ENCODE peak calls at places on chromosomes 2 and 18, in six cellular contexts. D is fibroblast of pulmonary artery, J is kidney, O is IMR-90, Z is right atrium auricular region, B is fibroblast of lung. R is an unnamed sample.

GRCh38 chr2:33583194-33583938 is 15.7 kb downstream of the FAM98A start:
- DNase-seq in D (peak), J (no peak), O (peak), Z (no peak), B (no peak), R (peak)

GRCh38 chr2:183034806-183035205 is 3.5 kb downstream of the NCKAP1 start:
- DNase-seq in D (no peak), J (no peak), O (peak), Z (no peak), B (peak), R (peak)

GRCh38 chr2:114784046-114784445 is 341.6 kb downstream of the DPP10 start:
- DNase-seq in D (no peak), J (no peak), O (no peak), Z (no peak), B (no peak), R (no peak)

GRCh38 chr2:11502740-11503292 is 31.0 kb upstream of the GREB1 start:
- DNase-seq in D (no peak), J (no peak), O (peak), Z (no peak), B (no peak), R (no peak)

GRCh38 chr18:45802814-45803492 is 22.5 kb upstream of the SIGLEC15 start:
- DNase-seq in D (peak), J (no peak), O (peak), Z (no peak), B (peak), R (peak)

GRCh38 chr2:96839288-96839874 is 4.4 kb downstream of the ANKRD23 start:
- DNase-seq in D (no peak), J (peak), O (no peak), Z (no peak), B (peak), R (no peak)

GRCh38 chr2:43400508-43400907 is 174.1 kb upstream of the ZFP36L2 start:
- DNase-seq in D (no peak), J (no peak), O (peak), Z (no peak), B (no peak), R (no peak)

GRCh38 chr2:74876081-74876886 is 42.4 kb downstream of the HK2 start:
- DNase-seq in D (peak), J (no peak), O (peak), Z (no peak), B (peak), R (peak)

GRCh38 chr2:152717242-152718046 is at the start of gene PRPF40A:
- DNase-seq in D (peak), J (peak), O (peak), Z (peak), B (peak), R (peak)

GRCh38 chr2:213932-214693 is 49.7 kb downstream of the SH3YL1 start:
- DNase-seq in D (no peak), J (no peak), O (no peak), Z (no peak), B (no peak), R (no peak)

GRCh38 chr2:23633966-23634365 is 249.0 kb downstream of the KLHL29 start:
- DNase-seq in D (no peak), J (peak), O (no peak), Z (no peak), B (no peak), R (no peak)

GRCh38 chr2:23637011-23637778 is 252.2 kb downstream of the KLHL29 start:
- DNase-seq in D (peak), J (no peak), O (peak), Z (no peak), B (peak), R (peak)

GRCh38 chr2:23635666-23636340 is 250.8 kb downstream of the KLHL29 start:
- DNase-seq in D (no peak), J (peak), O (no peak), Z (no peak), B (no peak), R (no peak)

GRCh38 chr2:23639406-23639982 is 254.5 kb downstream of the KLHL29 start:
- DNase-seq in D (no peak), J (no peak), O (no peak), Z (no peak), B (no peak), R (no peak)

GRCh38 chr2:23636412-23636811 is 251.4 kb downstream of the KLHL29 start:
- DNase-seq in D (peak), J (peak), O (peak), Z (no peak), B (peak), R (peak)
- TF ChIP-seq CTCF in D (peak), J (peak), O (peak), Z (peak), B (peak), R (peak)

GRCh38 chr2:27407798-27408491 is 1.4 kb downstream of the PPM1G start:
- DNase-seq in D (peak), J (no peak), O (peak), Z (no peak), B (peak), R (peak)
- H3K4me3 ChIP-seq in D (peak), J (peak), O (peak), Z (peak), B (peak), R (peak)

DNA sequence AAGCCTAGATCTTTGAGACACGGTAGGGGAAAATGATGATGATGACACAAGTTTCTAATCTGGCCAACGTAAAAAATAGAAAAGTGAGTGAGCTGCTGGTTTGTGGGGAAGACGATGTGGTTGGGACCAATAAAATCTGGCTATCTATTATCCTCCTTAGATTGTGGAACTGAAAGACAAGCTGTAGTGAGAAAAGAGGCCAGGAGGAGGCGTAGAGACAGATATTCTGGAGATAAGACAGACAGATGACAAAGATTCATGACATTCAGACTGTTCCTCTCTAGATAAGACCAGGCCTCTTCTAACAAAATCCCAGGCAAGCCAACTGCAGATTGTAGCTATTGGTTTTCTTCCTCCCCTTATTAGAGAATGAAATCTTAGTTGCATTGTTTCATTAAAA is 376.3 kb upstream of the UBE2E3 start:
- DNase-seq in D (peak), J (no peak), O (peak), Z (no peak), B (peak), R (peak)
- TF ChIP-seq CTCF in D (peak), J (no peak), O (peak), Z (no peak), B (peak), R (peak)

GRCh38 chr2:231696004-231696367 is 12.3 kb upstream of the PTMA start:
- DNase-seq in D (no peak), J (no peak), O (peak), Z (no peak), B (no peak), R (peak)

GRCh38 chr2:231691251-231691772 is 17.0 kb upstream of the PTMA start:
- DNase-seq in D (no peak), J (no peak), O (no peak), Z (no peak), B (no peak), R (no peak)

GRCh38 chr2:231689509-231689893 is 18.8 kb upstream of the PTMA start:
- DNase-seq in D (no peak), J (no peak), O (no peak), Z (no peak), B (no peak), R (no peak)

GRCh38 chr2:231693956-231694355 is 14.4 kb upstream of the PTMA start:
- DNase-seq in D (no peak), J (no peak), O (no peak), Z (no peak), B (no peak), R (no peak)

GRCh38 chr2:231692847-231693246 is 15.5 kb upstream of the PTMA start:
- DNase-seq in D (no peak), J (no peak), O (no peak), Z (no peak), B (no peak), R (no peak)
- H3K4me3 ChIP-seq in D (no peak), J (no peak), O (no peak), Z (no peak), B (no peak), R (no peak)

GRCh38 chr2:200127852-200128251 is 172.5 kb downstream of the MAIP1 start:
- DNase-seq in D (peak), J (no peak), O (peak), Z (no peak), B (peak), R (peak)
- TF ChIP-seq CTCF in D (no peak), J (no peak), O (peak), Z (no peak), B (peak), R (peak)